ENCODE peak calls at places on chromosomes 5 and 9, in four cellular contexts. P, G, W and I are unnamed samples.

GRCh38 chr5:67494186-67494842 is 297.7 kb upstream of the CD180 start:
- DNase-seq in P (no peak), G (no peak), W (no peak), I (no peak)

GRCh38 chr9:96071245-96072124 is 196.0 kb downstream of the ERCC6L2 start:
- DNase-seq in P (no peak), W (peak), G (peak), I (peak)

GRCh38 chr9:127942152-127943010 is 4.7 kb upstream of the DPM2 start:
- DNase-seq in W (peak), P (no peak), G (peak), I (no peak)

GRCh38 chr5:41908374-41909079 is 4.4 kb downstream of the RIMOC1 start:
- DNase-seq in P (no peak), W (no peak), G (no peak), I (no peak)

GRCh38 chr5:151469992-151470391 is 22.6 kb downstream of the SLC36A1 start:
- DNase-seq in P (no peak), W (no peak), G (no peak), I (no peak)

GRCh38 chr5:61053937-61054336 is 108.3 kb downstream of the SMIM15 start:
- DNase-seq in W (no peak), P (no peak), G (no peak), I (no peak)

GRCh38 chr9:88593537-88594185 is 58.7 kb downstream of the NXNL2 start:
- DNase-seq in P (peak), G (peak), W (peak), I (peak)

GRCh38 chr5:19534751-19535150 is 453.2 kb downstream of the CDH18 start:
- DNase-seq in G (no peak), W (no peak), P (no peak), I (no peak)

GRCh38 chr5:106171708-106172107 is 1499.0 kb downstream of the EFNA5 start:
- DNase-seq in P (no peak), G (no peak), W (no peak), I (no peak)

GRCh38 chr5:68848086-68848485 is 245.7 kb upstream of the SLC30A5 start:
- DNase-seq in W (no peak), P (no peak), G (no peak), I (no peak)

GRCh38 chr5:155064580-155064979 is 51.0 kb downstream of the KIF4B start:
- DNase-seq in G (no peak), P (no peak), W (no peak), I (no peak)

GRCh38 chr5:168578006-168578405 is 1.2 kb downstream of the PANK3 start:
- DNase-seq in G (no peak), P (no peak), W (peak), I (no peak)

GRCh38 chr9:14211564-14211963 is 102.4 kb downstream of the NFIB start:
- DNase-seq in W (no peak), G (peak), P (no peak), I (no peak)

DNA sequence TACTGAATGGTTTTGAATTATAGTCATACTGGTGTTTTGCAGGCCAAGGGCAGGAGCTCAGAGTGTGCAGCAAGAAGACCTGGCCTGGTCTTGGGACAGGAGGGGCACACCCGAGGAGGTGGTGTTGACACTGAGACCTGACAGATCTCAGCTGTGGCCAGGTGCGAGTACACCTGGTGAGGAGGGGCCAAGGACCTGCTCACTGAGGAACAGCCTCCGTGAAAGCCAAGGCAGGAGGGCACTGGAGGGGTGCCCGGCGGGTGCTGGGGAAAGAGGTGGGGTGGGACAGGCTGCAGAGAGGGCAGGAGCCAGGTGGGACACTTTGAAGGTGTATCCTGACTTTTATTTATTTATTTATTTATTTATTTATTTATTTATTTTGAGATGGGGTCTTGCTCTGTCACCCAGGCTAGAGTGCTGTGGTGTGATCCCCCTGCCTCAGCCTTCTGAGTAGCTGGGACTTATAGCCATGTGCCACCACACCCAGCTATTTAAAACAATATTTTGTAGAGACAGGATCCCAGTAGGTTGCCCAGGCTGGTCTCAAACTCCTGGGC is 23.3 kb upstream of the LAMC3 start:
- DNase-seq in G (no peak), W (no peak), P (no peak), I (no peak)
- TF ChIP-seq REST in G (no peak), W (no peak), P (no peak), I (no peak)

GRCh38 chr9:135882011-135882410 is 25.3 kb downstream of the CAMSAP1 start:
- DNase-seq in W (no peak), G (no peak), P (no peak), I (no peak)
- TF ChIP-seq JUND in W (no peak), G (no peak), P (no peak), I (no peak)

DNA sequence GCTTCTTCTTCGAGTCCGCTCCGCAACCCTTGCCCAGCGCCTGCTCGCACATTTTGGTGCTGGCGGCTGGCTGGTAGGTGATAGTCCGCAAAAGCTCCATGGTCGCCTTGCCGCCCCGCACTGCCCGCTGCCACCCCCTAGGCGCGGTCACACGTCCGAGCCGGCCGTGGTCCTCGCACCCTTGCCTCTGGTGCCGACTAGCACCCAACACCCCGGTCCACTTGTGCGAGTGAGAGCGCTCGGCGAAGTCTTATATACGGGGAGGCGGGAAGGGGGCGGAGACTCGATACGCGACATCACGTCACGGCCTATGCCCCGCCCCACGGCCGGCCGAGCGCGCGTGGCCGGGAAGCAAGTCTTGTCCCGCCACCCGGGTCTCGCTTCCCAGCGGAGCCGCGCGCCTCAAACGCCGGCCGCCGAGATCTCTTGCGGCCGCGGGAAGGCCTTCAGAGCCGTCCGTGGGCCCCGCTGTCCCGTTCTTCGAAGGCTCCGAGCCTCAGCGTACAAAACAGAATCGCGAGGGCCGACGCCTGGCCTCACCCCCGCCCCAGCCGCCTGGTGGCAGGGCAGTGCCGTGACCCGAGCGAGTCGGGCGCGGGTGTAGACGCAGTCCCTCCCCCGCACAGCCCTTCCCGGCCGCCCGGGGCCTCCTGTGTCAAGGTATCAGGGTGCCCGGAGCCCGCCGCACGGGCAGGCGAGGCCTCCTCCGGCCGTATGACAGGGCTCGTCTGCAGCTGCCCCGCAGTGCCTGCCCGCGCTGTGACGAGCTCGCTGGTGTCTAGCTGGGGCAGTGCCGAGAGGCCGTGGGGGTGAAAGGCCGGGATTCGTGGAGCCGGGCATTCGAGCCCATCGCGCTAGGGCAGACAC is at the start of gene PLK2:
- DNase-seq in W (no peak), G (peak), P (no peak), I (peak)
- TF ChIP-seq REST in W (no peak), G (peak), P (no peak), I (no peak)

GRCh38 chr9:113580041-113580953 is 116.8 kb downstream of the RGS3 start:
- DNase-seq in W (no peak), P (peak), G (no peak), I (no peak)
- TF ChIP-seq JUND in W (no peak), P (no peak), G (no peak), I (no peak)

GRCh38 chr5:171906171-171906570 is 100.3 kb downstream of the FBXW11 start:
- DNase-seq in P (no peak), G (no peak), W (no peak), I (no peak)

GRCh38 chr5:171899792-171900191 is 106.6 kb downstream of the FBXW11 start:
- DNase-seq in P (no peak), W (no peak), G (no peak), I (no peak)

GRCh38 chr5:171898379-171898778 is 108.1 kb downstream of the FBXW11 start:
- DNase-seq in P (no peak), W (no peak), G (no peak), I (no peak)

GRCh38 chr5:171898879-171899278 is 107.6 kb downstream of the FBXW11 start:
- DNase-seq in P (no peak), G (no peak), W (no peak), I (no peak)

DNA sequence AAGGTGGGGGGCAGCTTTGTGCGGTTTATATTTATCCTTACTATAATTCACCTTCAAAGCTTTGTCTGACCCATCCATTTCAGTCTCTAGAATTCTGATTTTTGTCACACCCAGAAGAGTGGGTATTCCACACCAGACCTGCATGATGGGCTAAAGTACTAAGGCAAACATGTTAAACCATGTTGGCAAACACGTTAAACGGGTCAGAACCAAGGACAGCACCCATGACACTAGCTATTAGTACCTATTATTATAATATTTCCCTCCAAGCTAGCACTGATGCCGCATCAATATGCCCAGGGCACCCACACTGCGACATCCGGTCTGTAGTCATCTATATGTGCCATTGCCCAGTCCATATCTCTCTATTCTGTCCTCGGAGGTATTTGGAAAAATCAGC is 104.7 kb downstream of the FBXW11 start:
- DNase-seq in W (no peak), P (no peak), G (no peak), I (no peak)
- TF ChIP-seq REST in W (no peak), P (peak), G (peak), I (peak)

DNA sequence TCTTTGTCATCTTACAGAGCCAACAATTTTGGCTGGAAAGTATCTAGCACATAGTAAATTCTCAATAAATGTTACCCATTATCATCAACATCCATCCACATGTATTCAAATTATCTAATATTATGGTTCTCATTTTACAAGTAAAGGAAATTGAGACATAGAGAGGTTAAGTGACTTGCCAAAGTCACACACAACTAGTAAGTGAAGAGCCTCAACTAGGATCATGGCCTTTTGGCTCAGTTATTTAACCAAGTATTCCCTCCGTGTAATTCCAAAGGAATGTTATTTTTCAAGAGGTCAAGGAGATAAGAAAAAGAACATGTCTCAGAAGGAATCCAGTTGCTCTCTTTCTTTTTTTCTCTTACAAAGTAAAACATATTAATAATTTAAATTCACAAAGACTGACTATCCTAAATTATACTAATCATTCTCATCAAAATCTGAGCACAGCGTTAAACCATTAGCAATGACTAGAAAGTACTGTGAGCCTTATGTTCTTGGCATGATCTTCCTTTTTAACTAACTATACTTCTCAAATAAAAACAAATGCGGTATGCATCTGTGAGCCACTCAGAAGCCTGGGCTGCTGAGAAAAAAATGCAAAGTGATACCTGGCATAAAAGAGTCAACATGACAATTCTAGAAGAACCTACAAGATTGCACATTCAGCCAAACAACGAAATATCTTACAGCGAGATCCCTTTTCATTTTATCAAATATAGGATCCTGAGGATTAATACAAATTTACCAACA is 350.9 kb downstream of the GLIS3 start:
- DNase-seq in P (no peak), W (no peak), G (no peak), I (no peak)
- TF ChIP-seq JUND in P (no peak), W (no peak), G (peak), I (no peak)

GRCh38 chr5:163433271-163433670 is 4.1 kb upstream of the CCNG1 start:
- DNase-seq in P (no peak), W (no peak), G (no peak), I (no peak)
- TF ChIP-seq REST in P (no peak), W (no peak), G (no peak), I (no peak)

GRCh38 chr9:93893194-93893593 is 62.0 kb downstream of the BARX1 start:
- DNase-seq in P (no peak), W (no peak), G (no peak), I (no peak)
- TF ChIP-seq JUND in P (no peak), W (no peak), G (no peak), I (no peak)

GRCh38 chr9:121505903-121506640 is 6.4 kb upstream of the GGTA1 start:
- DNase-seq in W (no peak), P (no peak), G (peak), I (no peak)

GRCh38 chr9:121508415-121508814 is 8.8 kb upstream of the GGTA1 start:
- DNase-seq in G (no peak), P (no peak), W (no peak), I (no peak)

GRCh38 chr9:121503443-121503842 is 3.8 kb upstream of the GGTA1 start:
- DNase-seq in G (peak), W (no peak), P (no peak), I (no peak)

GRCh38 chr9:121510766-121511555 is 11.3 kb upstream of the GGTA1 start:
- DNase-seq in P (no peak), W (no peak), G (peak), I (no peak)

GRCh38 chr9:121509175-121509574 is 9.5 kb upstream of the GGTA1 start:
- DNase-seq in W (no peak), G (no peak), P (no peak), I (no peak)
- TF ChIP-seq REST in W (no peak), G (no peak), P (no peak), I (no peak)